ENCODE peak calls at places on chromosomes 3 and 15, in four cellular contexts. M is osteoblast, D is AG10803, N is kidney. W is an unnamed sample.

GRCh38 chr15:30041868-30042267 is 40.9 kb upstream of the GOLGA8J start:
- DNase-seq in N (no peak), D (no peak), M (no peak), W (no peak)

GRCh38 chr3:149895807-149896206 is 74.9 kb downstream of the PFN2 start:
- DNase-seq in D (no peak), N (no peak), M (no peak), W (no peak)

GRCh38 chr3:177606891-177607290 is 409.6 kb upstream of the TBL1XR1 start:
- DNase-seq in M (no peak), D (no peak), N (no peak), W (peak; percentile 70)

GRCh38 chr3:123739754-123740153 is 144.4 kb downstream of the MYLK start:
- DNase-seq in D (peak; percentile 70), M (no peak), N (no peak), W (peak; percentile 51)

GRCh38 chr3:50490438-50490970 is 12.9 kb downstream of the CACNA2D2 start:
- DNase-seq in D (no peak), N (no peak), M (no peak), W (no peak)

GRCh38 chr3:171480526-171480925 is 20.3 kb upstream of the TNIK start:
- DNase-seq in N (no peak), D (no peak), M (no peak), W (no peak)

GRCh38 chr3:183285828-183286457 is 32.9 kb downstream of the B3GNT5 start:
- DNase-seq in D (peak; percentile 92), M (peak; percentile 93), N (peak; percentile 91), W (peak; percentile 99)

GRCh38 chr15:60328852-60329443 is 68.8 kb downstream of the ANXA2 start:
- DNase-seq in N (no peak), D (peak; percentile 41), M (no peak), W (peak; percentile 38)

GRCh38 chr3:133595341-133595740 is 21.9 kb downstream of the CDV3 start:
- DNase-seq in N (no peak), M (peak; percentile 84), D (peak; percentile 33), W (no peak)

GRCh38 chr3:166263460-166263859 is 426.2 kb upstream of the BCHE start:
- DNase-seq in M (no peak), D (no peak), N (no peak), W (no peak)

GRCh38 chr15:64009798-64010241 is 36.5 kb downstream of the DAPK2 start:
- DNase-seq in N (no peak), M (no peak), D (peak; percentile 56), W (no peak)

GRCh38 chr3:70737656-70738309 is 425.3 kb upstream of the MDFIC2 start:
- DNase-seq in D (no peak), M (no peak), N (no peak), W (no peak)

GRCh38 chr3:188262913-188263683 is 109.1 kb downstream of the LPP start:
- DNase-seq in N (no peak), D (peak; percentile 83), M (peak; percentile 64), W (peak; percentile 64)
- TF ChIP-seq CTCF in N (no peak), D (no peak), M (no peak), W (no peak)

GRCh38 chr3:186971578-186971977 is 41.3 kb downstream of the ST6GAL1 start:
- DNase-seq in N (no peak), D (no peak), M (no peak), W (peak; percentile 18)
- H3K4me3 ChIP-seq in N (no peak overlapping the region), D (no peak overlapping the region), M (no peak overlapping the region), W (no peak overlapping the region)

DNA sequence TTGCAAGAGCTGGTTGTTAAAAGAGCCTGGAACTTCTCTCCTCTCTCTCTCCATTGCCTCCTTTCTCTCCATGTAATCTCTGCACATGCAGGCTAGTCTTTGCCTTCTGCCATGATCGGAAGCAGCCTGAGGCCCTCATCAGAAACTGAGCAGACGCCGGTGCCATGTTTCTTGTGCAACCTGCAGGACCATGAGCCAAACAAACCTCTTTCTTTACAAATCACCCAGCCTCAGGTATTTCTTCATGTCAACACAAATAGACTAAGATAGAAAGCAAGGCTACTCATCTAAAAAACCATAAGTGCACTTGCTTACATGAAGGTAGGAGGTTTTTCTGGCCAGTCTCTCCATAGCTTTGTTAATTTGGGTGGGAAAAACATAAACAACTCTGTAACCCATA is 8.7 kb downstream of the PDZRN3 start:
- DNase-seq in M (no peak), D (no peak), N (no peak), W (no peak)
- TF ChIP-seq CTCF in M (no peak), D (no peak), N (no peak), W (no peak)

DNA sequence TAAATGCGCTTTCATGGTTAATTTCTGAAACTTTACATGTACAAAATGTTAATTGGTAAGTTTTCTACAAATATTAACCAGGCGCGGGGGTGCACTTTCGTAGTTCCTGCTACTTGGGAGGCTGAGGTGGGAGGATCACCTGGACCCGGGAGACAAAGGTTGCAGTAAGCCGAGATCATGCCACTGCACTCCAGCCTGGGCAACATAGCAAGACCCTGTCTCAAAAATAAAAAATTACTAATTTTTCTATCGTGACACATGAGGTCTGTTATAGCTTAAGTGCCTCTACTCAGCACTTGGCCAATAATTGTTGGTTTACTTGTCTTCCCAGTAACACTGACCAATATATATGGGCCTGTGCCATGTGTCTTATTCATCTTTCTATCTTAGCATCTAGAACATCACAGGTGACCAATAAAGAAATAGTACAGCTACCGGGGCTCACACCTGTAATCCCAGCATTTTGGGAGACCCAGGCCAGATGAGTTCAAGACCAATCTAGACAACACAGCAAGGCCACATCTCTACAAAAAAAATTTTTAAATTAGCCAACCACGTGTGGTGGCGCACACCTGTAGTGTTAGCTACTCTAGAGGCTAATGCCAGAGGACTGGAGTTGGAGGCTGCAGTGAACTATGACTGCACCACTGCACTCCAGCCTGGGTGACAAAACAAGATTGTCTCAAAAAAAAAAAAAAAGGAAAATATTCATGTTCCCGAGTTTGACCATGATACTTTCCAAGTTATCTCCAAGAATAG is 6.1 kb downstream of the MSL2 start:
- DNase-seq in D (no peak), N (no peak), M (no peak), W (no peak)
- H3K4me3 ChIP-seq in D (no peak overlapping the region), N (no peak overlapping the region), M (no peak overlapping the region), W (no peak overlapping the region)

GRCh38 chr15:79076661-79077060 is 13.9 kb downstream of the RASGRF1 start:
- DNase-seq in N (no peak), D (no peak), M (no peak), W (no peak)

GRCh38 chr15:79075256-79075655 is 15.3 kb downstream of the RASGRF1 start:
- DNase-seq in M (no peak), N (no peak), D (no peak), W (no peak)

GRCh38 chr15:79078003-79078402 is 12.6 kb downstream of the RASGRF1 start:
- DNase-seq in D (no peak), N (no peak), M (no peak), W (no peak)

GRCh38 chr15:79082363-79083070 is 8.1 kb downstream of the RASGRF1 start:
- DNase-seq in M (no peak), N (no peak), D (no peak), W (no peak)

GRCh38 chr15:79078763-79079395 is 11.7 kb downstream of the RASGRF1 start:
- DNase-seq in M (no peak), D (no peak), N (no peak), W (no peak)
- TF ChIP-seq CTCF in M (no peak), D (no peak), N (no peak), W (no peak)

DNA sequence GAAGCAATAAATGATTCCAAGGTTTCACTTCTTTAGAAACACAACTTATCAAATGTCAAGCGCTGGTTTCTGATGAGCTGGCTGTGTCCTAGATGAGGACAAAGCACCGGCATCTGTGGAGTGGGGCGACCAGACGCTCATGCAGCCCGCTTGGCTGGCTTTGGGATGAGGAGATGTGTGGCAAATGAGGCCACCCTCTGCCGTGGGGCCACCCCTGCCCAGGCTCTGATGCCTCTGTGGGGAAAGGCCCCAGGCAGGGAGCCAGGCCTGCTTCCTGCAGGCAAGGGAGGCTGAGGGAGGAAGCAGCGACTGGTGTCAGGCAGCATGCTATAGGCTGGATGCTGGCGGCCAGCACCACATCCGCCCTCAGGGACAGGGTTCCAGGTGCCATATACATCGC is 102.9 kb downstream of the HERC2 start:
- DNase-seq in D (no peak), N (no peak), M (peak; percentile 49), W (no peak)
- H3K4me3 ChIP-seq in D (no peak overlapping the region), N (no peak overlapping the region), M (no peak overlapping the region), W (no peak overlapping the region)

GRCh38 chr15:31303434-31304073 is 23.1 kb upstream of the KLF13 start:
- DNase-seq in M (peak; percentile 63), D (peak; percentile 9), N (peak; percentile 75), W (peak; percentile 7)

GRCh38 chr15:31301687-31301990 is 25.0 kb upstream of the KLF13 start:
- DNase-seq in N (no peak), D (no peak), M (no peak), W (no peak)

GRCh38 chr15:31304074-31304648 is 22.5 kb upstream of the KLF13 start:
- DNase-seq in N (no peak), M (no peak), D (no peak), W (no peak)

GRCh38 chr15:31302029-31302657 is 24.5 kb upstream of the KLF13 start:
- DNase-seq in M (peak; percentile 65), N (no peak), D (no peak), W (no peak)

GRCh38 chr15:31302778-31303433 is 23.7 kb upstream of the KLF13 start:
- DNase-seq in M (peak; percentile 85), N (no peak), D (no peak), W (no peak)
- TF ChIP-seq CTCF in M (no peak), N (no peak), D (peak; percentile 19), W (no peak)

GRCh38 chr15:85333132-85333831 is 47.1 kb upstream of the AKAP13 start:
- DNase-seq in N (no peak), M (peak; percentile 92), D (peak; percentile 93), W (peak; percentile 99)
- H3K4me3 ChIP-seq in N (no peak overlapping the region), M (no peak overlapping the region), D (no peak overlapping the region), W (no peak overlapping the region)